ENCODE peak calls at places on chromosome 4, in ten cellular contexts. P is GM12892, Z is transverse colon, F is stomach, N is HCT116, M is spleen, V is suprapubic skin, O is GM12891, G is upper lobe of left lung, R is endothelial cell of umbilical vein. T is an unnamed sample.

GRCh38 chr4:19982556-19982955 is 269.1 kb upstream of the SLIT2 start:
- DNase-seq in P (no peak), Z (no peak), F (no peak), N (no peak), M (no peak), V (no peak), O (no peak), G (no peak), R (peak), T (no peak)

GRCh38 chr4:98485816-98486355 is 172.5 kb downstream of the TSPAN5 start:
- DNase-seq in P (no peak), Z (no peak), F (no peak), N (no peak), M (no peak), V (no peak), O (no peak), G (no peak), R (no peak), T (no peak)

GRCh38 chr4:172809319-172809718 is 359.3 kb upstream of the GALNT7 start:
- DNase-seq in P (no peak), Z (no peak), F (no peak), N (no peak), M (no peak), V (no peak), O (no peak), G (no peak), R (no peak), T (no peak)

GRCh38 chr4:146585761-146586333 is 52.8 kb upstream of the POU4F2 start:
- DNase-seq in P (no peak), Z (no peak), F (no peak), N (no peak), M (no peak), V (no peak), O (no peak), G (no peak), R (no peak), T (no peak)

GRCh38 chr4:54669831-54670230 is 12.1 kb downstream of the KIT start:
- DNase-seq in P (no peak), Z (no peak), F (no peak), N (no peak), M (no peak), V (no peak), O (no peak), G (no peak), R (no peak), T (no peak)

GRCh38 chr4:184292877-184293276 is 75.2 kb upstream of the ENPP6 start:
- DNase-seq in P (no peak), Z (no peak), F (no peak), N (no peak), M (no peak), V (no peak), O (no peak), G (no peak), R (peak), T (no peak)

GRCh38 chr4:113145519-113146291 is 96.3 kb downstream of the ANK2 start:
- DNase-seq in P (no peak), Z (no peak), F (no peak), N (no peak), M (no peak), V (no peak), O (no peak), G (no peak), R (no peak), T (no peak)

GRCh38 chr4:37609621-37610020 is 76.6 kb downstream of the RELL1 start:
- DNase-seq in P (no peak), Z (no peak), F (no peak), N (no peak), M (no peak), V (no peak), O (no peak), G (no peak), R (no peak), T (no peak)

GRCh38 chr4:169253087-169253675 is 17.6 kb downstream of the SH3RF1 start:
- DNase-seq in P (no peak), Z (no peak), F (no peak), N (no peak), M (no peak), V (no peak), O (no peak), G (no peak), R (peak), T (no peak)

GRCh38 chr4:57355066-57355465 is 244.9 kb upstream of the IGFBP7 start:
- DNase-seq in P (no peak), Z (no peak), F (no peak), N (no peak), M (no peak), V (no peak), O (no peak), G (no peak), R (no peak), T (no peak)

GRCh38 chr4:164748375-164748774 is 5.6 kb upstream of the SMIM31 start:
- DNase-seq in P (no peak), Z (no peak), F (no peak), N (peak), M (no peak), V (no peak), O (no peak), G (no peak), R (peak), T (no peak)

GRCh38 chr4:106058919-106059318 is 163.6 kb downstream of the NPNT start:
- DNase-seq in P (no peak), Z (no peak), F (no peak), N (no peak), M (no peak), V (no peak), O (no peak), G (no peak), R (no peak), T (no peak)

GRCh38 chr4:604131-604530 is 21.2 kb upstream of the PDE6B start:
- DNase-seq in P (no peak), Z (no peak), F (no peak), N (no peak), M (no peak), V (no peak), O (no peak), G (no peak), R (no peak), T (no peak)

GRCh38 chr4:10088135-10089010 is 28.2 kb downstream of the WDR1 start:
- DNase-seq in P (no peak), Z (no peak), F (no peak), N (no peak), M (peak), V (no peak), O (no peak), G (no peak), R (no peak), T (no peak)

GRCh38 chr4:71429962-71430361 is 91.1 kb downstream of the SLC4A4 start:
- DNase-seq in P (no peak), Z (no peak), F (no peak), N (no peak), M (no peak), V (no peak), O (no peak), G (no peak), R (no peak), T (no peak)

GRCh38 chr4:24104173-24104572 is 214.3 kb upstream of the PPARGC1A start:
- DNase-seq in P (no peak), Z (no peak), F (no peak), N (no peak), M (no peak), V (no peak), O (no peak), G (no peak), R (no peak), T (no peak)

GRCh38 chr4:183831689-183832088 is 73.4 kb upstream of the STOX2 start:
- DNase-seq in P (no peak), Z (no peak), F (no peak), N (no peak), M (no peak), V (no peak), O (no peak), G (no peak), R (no peak), T (no peak)

GRCh38 chr4:112145326-112145819 is at the start of gene FAM241A:
- DNase-seq in P (peak), Z (peak), F (peak), N (peak), M (peak), V (peak), O (peak), G (peak), R (peak), T (peak)

GRCh38 chr4:181952478-181952877 is 290.7 kb upstream of the TENM3 start:
- DNase-seq in P (no peak), Z (peak), F (no peak), N (no peak), M (no peak), V (no peak), O (no peak), G (peak), R (peak), T (no peak)

GRCh38 chr4:5037553-5038551 is 13.4 kb upstream of the STK32B start:
- DNase-seq in P (no peak), Z (peak), F (no peak), N (no peak), M (no peak), V (no peak), O (no peak), G (no peak), R (peak), T (no peak)

GRCh38 chr4:55396305-55397023 is 707 bp downstream of the TMEM165 start:
- DNase-seq in P (peak), Z (peak), F (peak), N (no peak), M (peak), V (no peak), O (peak), G (peak), R (peak), T (peak)

GRCh38 chr4:68175562-68176155 is 46.0 kb upstream of the TMPRSS11F start:
- DNase-seq in P (no peak), Z (no peak), F (no peak), N (peak), M (no peak), V (no peak), O (no peak), G (no peak), R (peak), T (no peak)

GRCh38 chr4:2933566-2934076 is 29.6 kb downstream of the NOP14 start:
- DNase-seq in P (no peak), Z (no peak), F (no peak), N (no peak), M (no peak), V (peak), O (no peak), G (peak), R (peak), T (no peak)

GRCh38 chr4:94757192-94758140 is at the start of gene BMPR1B:
- DNase-seq in P (peak), Z (no peak), F (no peak), N (no peak), M (no peak), V (no peak), O (no peak), G (peak), R (peak), T (no peak)

GRCh38 chr4:111798840-111799239 is 346.4 kb upstream of the FAM241A start:
- DNase-seq in P (no peak), Z (no peak), F (no peak), N (no peak), M (no peak), V (no peak), O (no peak), G (no peak), R (no peak), T (no peak)

GRCh38 chr4:898869-899555 is 33.1 kb downstream of the GAK start:
- DNase-seq in P (no peak), Z (no peak), F (no peak), N (no peak), M (no peak), V (no peak), O (no peak), G (no peak), R (no peak), T (no peak)

GRCh38 chr4:163542275-163542674 is 47.8 kb downstream of the TMA16 start:
- DNase-seq in P (no peak), Z (no peak), F (no peak), N (no peak), M (no peak), V (no peak), O (no peak), G (no peak), R (no peak), T (no peak)

GRCh38 chr4:124713213-124713592 is 671 bp upstream of the ANKRD50 start:
- DNase-seq in P (peak), Z (peak), F (peak), N (peak), M (peak), V (peak), O (no peak), G (peak), R (peak), T (peak)

GRCh38 chr4:147596976-147597375 is 20.2 kb upstream of the TMEM184C start:
- DNase-seq in P (no peak), Z (no peak), F (peak), N (no peak), M (no peak), V (no peak), O (no peak), G (no peak), R (peak), T (no peak)

GRCh38 chr4:37188100-37188499 is 56.4 kb upstream of the NWD2 start:
- DNase-seq in P (no peak), Z (no peak), F (no peak), N (peak), M (no peak), V (no peak), O (no peak), G (no peak), R (no peak), T (no peak)

DNA sequence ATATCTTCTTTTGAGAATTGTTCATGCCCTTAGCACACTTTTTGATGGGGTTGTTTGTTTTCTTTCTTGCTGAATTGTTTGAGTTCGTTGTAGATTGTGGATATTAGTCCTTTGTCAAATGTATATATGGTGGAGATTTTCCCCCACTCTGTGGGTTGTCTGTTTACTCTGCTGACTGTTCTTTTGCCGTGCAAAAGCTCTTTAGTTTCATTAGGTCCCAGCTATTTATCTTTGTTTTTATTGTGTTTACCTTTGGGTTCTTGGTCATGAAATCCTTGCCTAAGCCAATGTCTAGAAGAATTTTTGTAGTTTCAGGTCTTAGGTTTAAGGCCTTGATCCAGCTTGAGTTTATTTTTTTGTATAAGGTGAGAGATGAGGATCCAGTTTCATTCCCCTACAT is 1372.6 kb upstream of the TENM3 start:
- DNase-seq in P (no peak), Z (no peak), F (no peak), N (no peak), M (no peak), V (no peak), O (no peak), G (no peak), R (no peak), T (no peak)
- TF ChIP-seq POLR2AphosphoS5 in P (no peak), Z (no peak), F (no peak), N (no peak), M (no peak), V (no peak), O (no peak), G (no peak), R (no peak), T (no peak)

GRCh38 chr4:78551420-78552351 is at the start of gene ANXA3:
- DNase-seq in P (peak), Z (peak), F (peak), N (no peak), M (peak), V (no peak), O (peak), G (peak), R (peak), T (no peak)
- TF ChIP-seq POLR2A in P (no peak), Z (peak), F (peak), N (no peak), M (no peak), V (no peak), O (no peak), G (peak), R (peak), T (no peak)

GRCh38 chr4:118167306-118167705 is 133.0 kb downstream of the NDST3 start:
- DNase-seq in P (no peak), Z (no peak), F (no peak), N (no peak), M (no peak), V (no peak), O (no peak), G (no peak), R (no peak), T (no peak)
- TF ChIP-seq POLR2AphosphoS5 in P (no peak), Z (no peak), F (no peak), N (no peak), M (no peak), V (no peak), O (no peak), G (no peak), R (no peak), T (no peak)

GRCh38 chr4:41933997-41934812 is 1.0 kb upstream of the TMEM33 start:
- DNase-seq in P (no peak), Z (no peak), F (no peak), N (peak), M (no peak), V (no peak), O (no peak), G (no peak), R (no peak), T (no peak)

GRCh38 chr4:41935652-41936021 is 408 bp downstream of the TMEM33 start:
- DNase-seq in P (no peak), Z (no peak), F (no peak), N (peak), M (no peak), V (no peak), O (peak), G (no peak), R (no peak), T (no peak)

GRCh38 chr4:41939016-41939623 is 3.9 kb downstream of the TMEM33 start:
- DNase-seq in P (no peak), Z (no peak), F (no peak), N (no peak), M (no peak), V (no peak), O (no peak), G (no peak), R (no peak), T (no peak)

GRCh38 chr4:41932988-41933387 is 2.2 kb upstream of the TMEM33 start:
- DNase-seq in P (no peak), Z (no peak), F (no peak), N (no peak), M (no peak), V (no peak), O (no peak), G (no peak), R (no peak), T (no peak)

GRCh38 chr4:41934813-41935651 is at the start of gene TMEM33:
- DNase-seq in P (peak), Z (peak), F (peak), N (peak), M (peak), V (peak), O (peak), G (peak), R (peak), T (peak)
- TF ChIP-seq POLR2A in P (peak), Z (peak), F (peak), N (peak), M (peak), V (peak), O (peak), G (peak), R (peak), T (peak)

DNA sequence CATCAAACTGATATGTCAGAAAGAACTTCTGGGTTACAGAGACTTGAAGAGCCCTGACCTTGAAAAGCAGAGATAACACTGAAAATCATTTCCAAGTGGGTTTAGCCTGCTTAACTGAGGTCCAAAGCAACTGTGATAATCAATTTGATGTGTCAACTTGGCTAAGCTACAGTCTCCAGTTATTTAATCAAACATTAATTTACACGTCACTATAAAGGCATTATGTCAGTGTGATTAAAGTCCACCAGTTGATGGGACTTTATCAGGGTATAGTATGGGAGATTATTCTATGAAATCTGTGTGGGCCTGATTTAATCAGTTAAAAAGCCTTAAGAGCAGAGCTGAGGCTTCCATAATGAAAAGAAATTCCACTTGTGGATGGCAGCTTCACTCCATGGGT is 69.1 kb upstream of the PRSS48 start:
- DNase-seq in P (no peak), Z (no peak), F (no peak), N (no peak), M (no peak), V (no peak), O (no peak), G (no peak), R (no peak), T (no peak)
- TF ChIP-seq POLR2AphosphoS5 in P (no peak), Z (no peak), F (no peak), N (no peak), M (no peak), V (no peak), O (no peak), G (no peak), R (no peak), T (no peak)

GRCh38 chr4:118889313-118889694 is 650 bp downstream of the SYNPO2 start:
- DNase-seq in P (no peak), Z (no peak), F (no peak), N (no peak), M (no peak), V (no peak), O (no peak), G (no peak), R (no peak), T (peak)

GRCh38 chr4:118883861-118884260 is 4.8 kb upstream of the SYNPO2 start:
- DNase-seq in P (no peak), Z (no peak), F (no peak), N (no peak), M (no peak), V (no peak), O (no peak), G (no peak), R (no peak), T (no peak)

GRCh38 chr4:118894034-118894433 is 5.4 kb downstream of the SYNPO2 start:
- DNase-seq in P (no peak), Z (no peak), F (no peak), N (no peak), M (no peak), V (no peak), O (no peak), G (no peak), R (no peak), T (no peak)

GRCh38 chr4:118884716-118885115 is 3.9 kb upstream of the SYNPO2 start:
- DNase-seq in P (no peak), Z (no peak), F (no peak), N (no peak), M (no peak), V (no peak), O (no peak), G (no peak), R (no peak), T (no peak)

DNA sequence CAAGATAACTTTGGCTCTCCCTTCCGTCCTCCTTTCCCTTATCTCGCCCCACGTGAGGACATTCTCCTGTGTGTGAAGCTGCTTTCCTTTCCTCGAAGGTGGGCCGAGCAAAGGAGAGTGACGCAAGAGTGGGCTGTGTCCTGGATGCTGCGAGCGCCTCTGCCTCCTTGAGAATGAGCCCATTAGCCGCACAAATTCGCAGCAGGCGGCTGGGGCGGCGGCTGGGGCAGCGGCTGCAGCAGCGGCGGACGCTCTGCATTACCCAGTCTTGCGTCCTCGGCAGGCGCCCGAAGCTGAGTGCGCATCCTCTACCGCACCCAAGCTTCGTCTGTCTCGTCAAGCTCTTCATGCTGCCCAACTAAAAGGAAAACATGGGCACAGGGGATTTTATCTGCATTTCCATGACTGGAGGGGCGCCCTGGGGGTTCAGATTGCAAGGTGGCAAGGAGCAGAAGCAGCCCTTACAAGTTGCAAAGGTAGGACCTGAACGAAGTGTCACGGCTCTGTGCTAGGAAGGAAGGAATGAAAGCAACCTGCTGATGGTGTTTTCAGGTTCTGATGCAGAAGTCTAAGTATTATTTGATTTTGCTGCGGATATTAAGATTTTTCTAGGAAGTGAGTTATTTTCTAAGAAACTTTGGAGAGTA is at the start of gene SYNPO2:
- DNase-seq in P (peak), Z (peak), F (peak), N (peak), M (peak), V (peak), O (peak), G (peak), R (peak), T (peak)
- TF ChIP-seq POLR2A in P (no peak), Z (peak), F (peak), N (peak), M (no peak), V (no peak), O (no peak), G (no peak), R (no peak), T (peak)

T was measured in sigmoid colon.